ENCODE peak calls at places on chromosomes 4 and X, in nine cellular contexts. T is ureter, B is NCI-H2081, U is MCF 10A, W is mucosa of gallbladder, G is skeletal muscle cell, H is SW 1271, E is D341Med, A is C1 segment of cervical spinal cord. K is an unnamed sample.

GRCh38 chrX:68421651-68422050 is 11.6 kb downstream of the OPHN1 start:
- DNase-seq in E (no peak), H (no peak), A (no peak), T (no peak), B (no peak), U (no peak), W (no peak), G (no peak), K (no peak)

GRCh38 chr4:185748901-185749390 is 63.0 kb downstream of the SORBS2 start:
- DNase-seq in H (no peak), A (no peak), E (no peak), G (no peak), U (no peak), W (no peak), B (no peak), T (no peak), K (no peak)

GRCh38 chr4:14110407-14110806 is 482.9 kb upstream of the BOD1L1 start:
- DNase-seq in E (no peak), B (no peak), A (no peak), U (peak; percentile 23), T (no peak), G (peak; percentile 37), H (no peak), W (no peak), K (no peak)

GRCh38 chr4:60201052-60201673 is 999.0 kb upstream of the ADGRL3 start:
- DNase-seq in B (peak; percentile 33), W (peak; percentile 37), H (no peak), U (peak; percentile 74), T (peak; percentile 48), E (peak; percentile 53), A (peak; percentile 1), G (no peak), K (peak; percentile 5)

GRCh38 chrX:49000640-49001039 is 1.4 kb downstream of the GRIPAP1 start:
- DNase-seq in B (no peak), A (no peak), U (no peak), E (no peak), G (no peak), H (no peak), W (no peak), T (no peak), K (no peak)

GRCh38 chrX:111168314-111168713 is 72.3 kb downstream of the PAK3 start:
- DNase-seq in W (no peak), H (no peak), G (no peak), T (no peak), U (peak; percentile 24), A (no peak), E (no peak), B (peak; percentile 69), K (peak; percentile 18)

GRCh38 chr4:16226816-16227461 is 668 bp upstream of the TAPT1 start:
- DNase-seq in T (peak; percentile 58), E (no peak), H (no peak), A (peak; percentile 51), U (peak; percentile 45), G (no peak), W (peak; percentile 33), B (peak; percentile 24), K (no peak)

GRCh38 chr4:185412412-185412811 is 13.4 kb downstream of the UFSP2 start:
- DNase-seq in U (no peak), B (no peak), H (no peak), A (no peak), T (no peak), E (no peak), G (no peak), W (no peak), K (no peak)

GRCh38 chr4:16079046-16079445 is 4.8 kb downstream of the PROM1 start:
- DNase-seq in T (no peak), H (no peak), B (no peak), U (no peak), E (peak; percentile 64), G (peak; percentile 9), W (no peak), A (no peak), K (no peak)

GRCh38 chrX:21645437-21646220 is 12.5 kb downstream of the KLHL34 start:
- DNase-seq in B (no peak), T (no peak), G (no peak), U (no peak), A (no peak), H (no peak), W (no peak), E (no peak), K (no peak)

GRCh38 chr4:89403826-89404225 is 96.2 kb upstream of the GPRIN3 start:
- DNase-seq in U (no peak), A (no peak), W (no peak), G (no peak), H (no peak), B (no peak), E (no peak), T (no peak), K (no peak)

GRCh38 chr4:87224036-87224923 is 3.9 kb upstream of the KLHL8 start:
- DNase-seq in G (no peak), U (no peak), B (no peak), W (no peak), A (no peak), T (no peak), E (no peak), H (no peak), K (no peak)

GRCh38 chr4:150268444-150268843 is 190.2 kb downstream of the DCLK2 start:
- DNase-seq in B (no peak), H (no peak), T (no peak), U (peak; percentile 18), G (no peak), W (no peak), E (no peak), A (no peak), K (no peak)

GRCh38 chrX:124860736-124861135 is 458.9 kb upstream of the TEX13C start:
- DNase-seq in A (no peak), E (no peak), U (no peak), W (no peak), B (no peak), G (no peak), T (no peak), H (no peak), K (no peak)

GRCh38 chrX:39244146-39244545 is 442.9 kb downstream of the MID1IP1 start:
- DNase-seq in E (no peak), B (no peak), A (no peak), W (no peak), G (no peak), U (no peak), T (no peak), H (no peak), K (no peak)

GRCh38 chrX:79557212-79557611 is 190.1 kb upstream of the ITM2A start:
- DNase-seq in B (no peak), W (no peak), G (no peak), H (no peak), A (no peak), T (no peak), E (no peak), U (no peak), K (no peak)

GRCh38 chr4:53929955-53930798 is 134.2 kb downstream of the CHIC2 start:
- DNase-seq in T (peak; percentile 68), G (peak; percentile 64), E (peak; percentile 80), B (peak; percentile 83), W (peak; percentile 77), A (peak; percentile 8), H (no peak), U (peak; percentile 83), K (peak; percentile 87)

GRCh38 chr4:47536956-47537355 is 51.9 kb downstream of the ATP10D start:
- DNase-seq in G (no peak), H (no peak), T (no peak), E (no peak), B (no peak), W (no peak), A (no peak), U (no peak), K (no peak)

GRCh38 chr4:20844311-20844710 is 144.1 kb downstream of the PACRGL start:
- DNase-seq in T (no peak), U (peak; percentile 6), H (no peak), E (no peak), A (no peak), G (no peak), W (no peak), B (no peak), K (no peak)

K was measured in NCI-H1930.